ENCODE peak calls at places on chromosome 5, in five cellular contexts. W is fibroblast of lung, U is HS-27A, Q is NCI-H1694 treated with DMSO at 0.1 percent for 48 hours, E is B cell. H is an unnamed sample.

GRCh38 chr5:34484591-34485228 is 171.4 kb upstream of the RAI14 start:
- DNase-seq in U (no peak), Q (no peak), W (no peak), E (no peak), H (no peak)

GRCh38 chr5:124342027-124342471 is 404.4 kb downstream of the ZNF608 start:
- DNase-seq in W (peak), Q (peak), U (no peak), E (no peak), H (peak)

GRCh38 chr5:80082221-80082620 is 47.1 kb downstream of the THBS4 start:
- DNase-seq in U (no peak), Q (no peak), E (no peak), W (no peak), H (no peak)

GRCh38 chr5:66143473-66144073 is 527 bp upstream of the SREK1 start:
- DNase-seq in U (no peak), W (no peak), E (no peak), Q (no peak), H (no peak)

GRCh38 chr5:115568668-115569067 is 24.1 kb upstream of the FEM1C start:
- DNase-seq in E (no peak), U (no peak), Q (no peak), W (no peak), H (no peak)

GRCh38 chr5:119876522-119876921 is 247.2 kb downstream of the FAM170A start:
- DNase-seq in W (peak), E (no peak), U (no peak), Q (no peak), H (no peak)

GRCh38 chr5:180344393-180344999 is 8.6 kb downstream of the GFPT2 start:
- DNase-seq in U (no peak), W (no peak), E (no peak), Q (no peak), H (no peak)

GRCh38 chr5:129716235-129717030 is 31.5 kb upstream of the MINAR2 start:
- DNase-seq in Q (no peak), U (no peak), W (peak), E (no peak), H (peak)

GRCh38 chr5:107668154-107668932 is 2.4 kb downstream of the EFNA5 start:
- DNase-seq in U (no peak), E (no peak), W (no peak), Q (no peak), H (no peak)

GRCh38 chr5:136192526-136193395 is at the start of gene SMIM32:
- DNase-seq in W (no peak), Q (no peak), U (no peak), E (no peak), H (peak)

GRCh38 chr5:129459485-129460120 is 495 bp upstream of the ADAMTS19 start:
- DNase-seq in U (no peak), E (no peak), W (peak), Q (no peak), H (peak)

GRCh38 chr5:15521349-15521937 is 21.5 kb downstream of the FBXL7 start:
- DNase-seq in E (no peak), U (no peak), W (no peak), Q (no peak), H (peak)

GRCh38 chr5:169213479-169213878 is 87.5 kb downstream of the SLIT3 start:
- DNase-seq in Q (no peak), W (no peak), E (no peak), U (no peak), H (no peak)

GRCh38 chr5:141753971-141754713 is 72.1 kb upstream of the ARAP3 start:
- DNase-seq in U (no peak), W (peak), E (peak), Q (no peak), H (peak)

GRCh38 chr5:79205965-79206364 is 30.0 kb upstream of the JMY start:
- DNase-seq in Q (no peak), W (no peak), E (no peak), U (no peak), H (no peak)

GRCh38 chr5:74452851-74453250 is 187.7 kb downstream of the ENC1 start:
- DNase-seq in W (no peak), U (no peak), E (no peak), Q (no peak), H (no peak)

GRCh38 chr5:108579236-108579635 is 168.5 kb upstream of the FER start:
- DNase-seq in E (no peak), W (no peak), Q (no peak), U (no peak), H (no peak)

GRCh38 chr5:10507575-10508024 is 56.3 kb upstream of the ANKRD33B start:
- DNase-seq in Q (no peak), E (no peak), W (peak), U (no peak), H (peak)

GRCh38 chr5:179762781-179763176 is 30.2 kb downstream of the MAML1 start:
- DNase-seq in E (no peak), U (peak), Q (no peak), W (peak), H (peak)

GRCh38 chr5:120062515-120062917 is 401.6 kb upstream of the PRR16 start:
- DNase-seq in Q (no peak), U (no peak), W (peak), E (no peak), H (peak)

GRCh38 chr5:55480781-55481180 is 54.0 kb downstream of the PLPP1 start:
- DNase-seq in U (no peak), Q (no peak), E (no peak), W (peak), H (peak)

GRCh38 chr5:30401479-30402058 is 791.9 kb upstream of the CDH6 start:
- DNase-seq in E (no peak), U (peak), W (peak), Q (peak), H (peak)

GRCh38 chr5:158484246-158484645 is 615.5 kb downstream of the EBF1 start:
- DNase-seq in E (no peak), Q (no peak), U (no peak), W (peak), H (no peak)

GRCh38 chr5:14208071-14209021 is 65.2 kb downstream of the TRIO start:
- DNase-seq in Q (no peak), E (no peak), W (peak), U (no peak), H (peak)

GRCh38 chr5:3595102-3595961 is at the start of gene IRX1:
- DNase-seq in E (no peak), U (no peak), Q (no peak), W (no peak), H (no peak)

GRCh38 chr5:45507174-45507573 is 189.0 kb downstream of the HCN1 start:
- DNase-seq in U (no peak), E (no peak), Q (peak), W (no peak), H (peak)

GRCh38 chr5:155727512-155728145 is 599.3 kb upstream of the SGCD start:
- DNase-seq in U (no peak), W (no peak), E (no peak), Q (no peak), H (no peak)

GRCh38 chr5:68554566-68555279 is 339.2 kb downstream of the PIK3R1 start:
- DNase-seq in W (peak), E (no peak), U (no peak), Q (no peak), H (peak)